ENCODE peak calls at places on chromosomes 7 and 10, in five cellular contexts. T is ecto neural progenitor cell; S is CD8-positive, alpha-beta T cell; N is activated T-helper 1 cell treated with anti-CD3 and anti-CD28 coated beads, Interleukin-12 subunit alpha, Interleukin-12 subunit beta, Interleukin-2, Interleukin-4 antibody, amounts not matched to agents 30 ng/mL and 10 ng/mL and 1 ng/mL, durations not matched to agents 14 hours and 24 hours and 36 hours; P is tibial artery. M is an unnamed sample.

GRCh38 chr7:155669717-155670505 is 25.4 kb downstream of the RBM33 start:
- DNase-seq in P (no peak), N (no peak), S (no peak), T (no peak), M (no peak)

GRCh38 chr10:96299383-96299782 is 4.9 kb upstream of the DNTT start:
- DNase-seq in P (no peak), S (peak; percentile 50), N (no peak), T (no peak), M (no peak)

GRCh38 chr10:11035318-11035920 is 17.7 kb downstream of the CELF2 start:
- DNase-seq in S (no peak), T (no peak), N (no peak), P (peak; percentile 77), M (no peak)

GRCh38 chr7:137925091-137925490 is 76.8 kb downstream of the CREB3L2 start:
- DNase-seq in N (no peak), S (no peak), T (no peak), P (no peak), M (no peak)

GRCh38 chr10:7084255-7085005 is 326.4 kb downstream of the SFMBT2 start:
- DNase-seq in P (no peak), T (no peak), S (no peak), N (no peak), M (no peak)

GRCh38 chr7:151312831-151313809 is 28.5 kb upstream of the NUB1 start:
- DNase-seq in P (no peak), S (no peak), N (no peak), T (peak; percentile 16), M (no peak)

GRCh38 chr10:132910901-132911711 is 31.3 kb downstream of the CFAP46 start:
- DNase-seq in N (no peak), S (no peak), T (no peak), P (no peak), M (no peak)

GRCh38 chr10:87546971-87547413 is 42.3 kb downstream of the MINPP1 start:
- DNase-seq in P (peak; percentile 57), S (no peak), N (no peak), T (no peak), M (no peak)

GRCh38 chr7:83681200-83681599 is 32.3 kb upstream of the SEMA3E start:
- DNase-seq in N (no peak), S (no peak), P (no peak), T (no peak), M (no peak)

GRCh38 chr10:23121135-23121534 is 25.8 kb downstream of the MSRB2 start:
- DNase-seq in T (no peak), P (no peak), S (no peak), N (no peak), M (no peak)

GRCh38 chr7:30074422-30075030 is 46.3 kb downstream of the PLEKHA8 start:
- DNase-seq in N (no peak), T (no peak), P (no peak), S (no peak), M (no peak)

GRCh38 chr7:158431941-158432347 is 155.7 kb downstream of the PTPRN2 start:
- DNase-seq in N (no peak), T (no peak), S (no peak), P (peak; percentile 39), M (no peak)

GRCh38 chr10:103752680-103753248 is 102.6 kb downstream of the SH3PXD2A start:
- DNase-seq in N (no peak), T (no peak), P (no peak), S (no peak), M (peak; percentile 59)

GRCh38 chr10:106327747-106328146 is 836.8 kb downstream of the SORCS1 start:
- DNase-seq in N (no peak), T (no peak), S (no peak), P (no peak), M (no peak)

GRCh38 chr7:1151653-1152425 is 8.2 kb downstream of the ZFAND2A start:
- DNase-seq in S (no peak), P (no peak), N (no peak), T (no peak), M (no peak)

GRCh38 chr10:128468462-128468861 is 342.2 kb upstream of the MKI67 start:
- DNase-seq in N (no peak), S (no peak), T (no peak), P (no peak), M (peak; percentile 29)

GRCh38 chr10:1372212-1372611 is 316.0 kb downstream of the WDR37 start:
- DNase-seq in N (no peak), T (no peak), S (no peak), P (no peak), M (no peak)

GRCh38 chr7:105026750-105027149 is 12.7 kb downstream of the KMT2E start:
- DNase-seq in N (no peak), S (no peak), T (no peak), P (no peak), M (no peak)

M was measured in natural killer cell treated with Interleukin-12 subunit alpha and Interleukin-12 subunit beta and Interleukin-15 and Interleukin-18, amount 100 ng/mL, for 72 hours.